ENCODE peak calls at places on chromosome 11, in seven cellular contexts. G is C1 segment of cervical spinal cord, P is frontal cortex, I is midbrain, C is NCI-H1417, N is left ventricle myocardium inferior, T is BJ. J is an unnamed sample.
A peak's percentile ranks its signal among the peaks of the same experiment; 100 is the strongest.

GRCh38 chr11:125871391-125872137 is 15.9 kb upstream of the HYLS1 start:
- DNase-seq in I (no peak), G (no peak), N (no peak), C (peak; percentile 28), P (no peak), T (no peak), J (no peak)

GRCh38 chr11:34266090-34266912 is 91.5 kb downstream of the ABTB2 start:
- DNase-seq in G (no peak), T (peak; percentile 80), P (peak; percentile 22), I (peak; percentile 71), N (peak; percentile 42), C (no peak), J (peak; percentile 94)

GRCh38 chr11:1202776-1203504 is 19.9 kb upstream of the MUC5B start:
- DNase-seq in P (peak; percentile 86), N (peak; percentile 49), T (no peak), C (peak; percentile 63), G (no peak), I (peak; percentile 60), J (peak; percentile 62)

GRCh38 chr11:62132188-62132587 is 8.4 kb downstream of the INCENP start:
- DNase-seq in T (no peak), C (no peak), N (no peak), I (no peak), G (no peak), P (no peak), J (no peak)

GRCh38 chr11:113549611-113550061 is 74.4 kb upstream of the DRD2 start:
- DNase-seq in N (no peak), T (no peak), G (no peak), I (no peak), P (no peak), C (peak; percentile 53), J (no peak)

GRCh38 chr11:123487157-123487744 is 57.2 kb downstream of the GRAMD1B start:
- DNase-seq in T (no peak), G (no peak), P (no peak), C (no peak), I (no peak), N (no peak), J (no peak)

GRCh38 chr11:61571869-61572268 is 9.0 kb downstream of the SYT7 start:
- DNase-seq in G (no peak), P (no peak), T (no peak), I (no peak), N (no peak), C (no peak), J (no peak)

GRCh38 chr11:56841210-56841810 is 92.8 kb upstream of the OR9G4 start:
- DNase-seq in T (peak; percentile 5), I (peak; percentile 60), G (no peak), C (peak; percentile 74), N (no peak), P (peak; percentile 33), J (peak; percentile 70)

GRCh38 chr11:121844016-121844415 is 272.0 kb downstream of the BLID start:
- DNase-seq in N (no peak), G (no peak), T (no peak), P (no peak), C (no peak), I (no peak), J (no peak)

J was measured in COLO829.